ENCODE peak calls at places on chromosomes 13 and 19, in seven cellular contexts. V is HCT116, C is mammary epithelial cell, J is hepatocyte, Z is neural progenitor cell, H is keratinocyte, D is pancreas. R is an unnamed sample.
A peak's percentile ranks its signal among the peaks of the same experiment; 100 is the strongest.

GRCh38 chr19:38228005-38228377 is 4.0 kb upstream of the DPF1 start:
- DNase-seq in V (no peak), C (no peak), J (no peak), Z (peak; percentile 38), H (no peak), D (no peak), R (no peak)

GRCh38 chr19:30896551-30896950 is 452.7 kb downstream of the TSHZ3 start:
- DNase-seq in V (no peak), C (no peak), J (no peak), Z (no peak), H (no peak), D (no peak), R (no peak)

GRCh38 chr19:10817291-10818038 is 18.5 kb downstream of the TMED1 start:
- DNase-seq in V (no peak), C (no peak), J (peak; percentile 80), Z (no peak), H (no peak), D (no peak), R (peak; percentile 90)

GRCh38 chr13:32666990-32667571 is 80.8 kb downstream of the PDS5B start:
- DNase-seq in V (no peak), C (no peak), J (no peak), Z (no peak), H (no peak), D (no peak), R (no peak)

GRCh38 chr19:40685563-40685962 is 4.9 kb downstream of the NUMBL start:
- DNase-seq in V (no peak), C (no peak), J (no peak), Z (no peak), H (no peak), D (no peak), R (no peak)

GRCh38 chr13:76667551-76667950 is 218.7 kb downstream of the KCTD12 start:
- DNase-seq in V (no peak), C (peak; percentile 16), J (peak; percentile 27), Z (no peak), H (no peak), D (no peak), R (no peak)

GRCh38 chr19:5882421-5882968 is 12.2 kb upstream of the FUT5 start:
- DNase-seq in V (no peak), C (no peak), J (no peak), Z (no peak), H (no peak), D (no peak), R (no peak)

GRCh38 chr19:45040059-45040767 is 1.4 kb downstream of the CLASRP start:
- DNase-seq in V (no peak), C (no peak), J (no peak), Z (no peak), H (no peak), D (no peak), R (no peak)

GRCh38 chr19:11091343-11092153 is 2.3 kb downstream of the LDLR start:
- DNase-seq in V (peak; percentile 83), C (peak; percentile 97), J (peak; percentile 79), Z (no peak), H (no peak), D (peak; percentile 66), R (no peak)

GRCh38 chr13:101691326-101691725 is 238.9 kb downstream of the ITGBL1 start:
- DNase-seq in V (no peak), C (peak; percentile 23), J (no peak), Z (no peak), H (no peak), D (no peak), R (no peak)

GRCh38 chr13:112715715-112716460 is 26.1 kb downstream of the ATP11A start:
- DNase-seq in V (no peak), C (no peak), J (no peak), Z (no peak), H (no peak), D (no peak), R (no peak)

GRCh38 chr19:46404039-46404883 is 9.1 kb downstream of the CCDC8 start:
- DNase-seq in V (no peak), C (no peak), J (peak; percentile 81), Z (peak; percentile 40), H (no peak), D (peak; percentile 70), R (peak; percentile 86)

GRCh38 chr19:32566246-32566830 is 14.7 kb upstream of the PDCD5 start:
- DNase-seq in V (no peak), C (no peak), J (no peak), Z (no peak), H (no peak), D (no peak), R (no peak)

GRCh38 chr19:42442833-42443232 is at the start of gene CXCL17:
- DNase-seq in V (no peak), C (no peak), J (no peak), Z (no peak), H (no peak), D (peak; percentile 58), R (no peak)

GRCh38 chr19:31252476-31252875 is 96.8 kb downstream of the TSHZ3 start:
- DNase-seq in V (no peak), C (no peak), J (no peak), Z (no peak), H (no peak), D (no peak), R (no peak)

GRCh38 chr13:42392706-42393572 is 121.0 kb downstream of the AKAP11 start:
- DNase-seq in V (no peak), C (no peak), J (no peak), Z (no peak), H (no peak), D (no peak), R (no peak)

GRCh38 chr13:45827318-45827717 is 24.2 kb downstream of the SIAH3 start:
- DNase-seq in V (no peak), C (no peak), J (no peak), Z (no peak), H (no peak), D (no peak), R (no peak)

GRCh38 chr13:79589605-79590511 is 108.9 kb downstream of the NDFIP2 start:
- DNase-seq in V (no peak), C (peak; percentile 95), J (no peak), Z (no peak), H (no peak), D (no peak), R (no peak)

GRCh38 chr19:31306006-31306753 is 43.1 kb downstream of the TSHZ3 start:
- DNase-seq in V (no peak), C (no peak), J (no peak), Z (no peak), H (no peak), D (no peak), R (no peak)

GRCh38 chr13:43374621-43375020 is 351.2 kb downstream of the DNAJC15 start:
- DNase-seq in V (no peak), C (no peak), J (no peak), Z (no peak), H (no peak), D (no peak), R (no peak)

GRCh38 chr19:33621065-33621785 is 528 bp upstream of the CHST8 start:
- DNase-seq in V (no peak), C (no peak), J (no peak), Z (no peak), H (no peak), D (no peak), R (peak; percentile 71)

GRCh38 chr19:1206733-1207301 is 1.2 kb downstream of the STK11 start:
- DNase-seq in V (no peak), C (no peak), J (peak; percentile 29), Z (no peak), H (no peak), D (no peak), R (peak; percentile 78)

GRCh38 chr19:1205114-1206062 is at the start of gene STK11:
- DNase-seq in V (peak; percentile 89), C (peak; percentile 98), J (peak; percentile 99), Z (peak; percentile 99), H (peak; percentile 79), D (peak; percentile 99), R (peak; percentile 100)

GRCh38 chr19:1211494-1212234 is 6.1 kb downstream of the STK11 start:
- DNase-seq in V (no peak), C (peak; percentile 57), J (no peak), Z (peak; percentile 64), H (no peak), D (peak; percentile 93), R (peak; percentile 67)

GRCh38 chr19:1210227-1210538 is 4.6 kb downstream of the STK11 start:
- DNase-seq in V (no peak), C (no peak), J (no peak), Z (no peak), H (no peak), D (no peak), R (no peak)

GRCh38 chr19:1206063-1206732 is 620 bp downstream of the STK11 start:
- DNase-seq in V (no peak), C (no peak), J (peak; percentile 31), Z (peak; percentile 50), H (no peak), D (no peak), R (peak; percentile 81)
- H3K4me1 ChIP-seq in V (peaks cover 38% of the 10 kb centered on the region), C (peaks cover 31% of the 10 kb centered on the region), J (peaks cover 23% of the 10 kb centered on the region), Z (peaks cover 17% of the 10 kb centered on the region), H (peaks cover 26% of the 10 kb centered on the region), D (peaks cover 29% of the 10 kb centered on the region), R (peaks cover 27% of the 10 kb centered on the region)

DNA sequence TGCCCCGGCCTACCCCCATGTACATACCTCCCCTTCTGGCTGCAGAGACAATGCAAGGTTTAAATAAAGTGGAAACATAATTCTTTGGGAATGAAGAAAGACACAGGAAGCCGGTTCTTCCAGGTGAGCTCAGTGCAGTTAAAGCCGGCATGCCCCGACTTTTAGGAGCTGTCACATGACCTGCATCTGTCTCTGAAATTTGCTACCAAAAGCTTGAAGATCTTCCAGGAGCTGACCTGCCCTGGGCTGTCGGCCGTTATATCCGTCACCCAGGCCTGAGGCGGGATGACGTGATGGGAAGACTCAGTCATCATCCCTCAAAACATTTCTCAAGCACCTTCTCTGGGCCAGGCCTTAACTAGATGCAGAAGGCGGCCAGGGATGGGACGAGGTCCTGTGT is 10.3 kb downstream of the RAB8A start:
- DNase-seq in V (no peak), C (no peak), J (no peak), Z (no peak), H (peak; percentile 48), D (no peak), R (no peak)
- H3K36me3 ChIP-seq in V (peaks cover 34% of the 10 kb centered on the region), C (peaks cover 3% of the 10 kb centered on the region), J (no peaks in the 10 kb centered on the region), Z (no peaks in the 10 kb centered on the region), H (peaks cover 45% of the 10 kb centered on the region), D (peaks cover 18% of the 10 kb centered on the region), R (peaks cover 51% of the 10 kb centered on the region)

DNA sequence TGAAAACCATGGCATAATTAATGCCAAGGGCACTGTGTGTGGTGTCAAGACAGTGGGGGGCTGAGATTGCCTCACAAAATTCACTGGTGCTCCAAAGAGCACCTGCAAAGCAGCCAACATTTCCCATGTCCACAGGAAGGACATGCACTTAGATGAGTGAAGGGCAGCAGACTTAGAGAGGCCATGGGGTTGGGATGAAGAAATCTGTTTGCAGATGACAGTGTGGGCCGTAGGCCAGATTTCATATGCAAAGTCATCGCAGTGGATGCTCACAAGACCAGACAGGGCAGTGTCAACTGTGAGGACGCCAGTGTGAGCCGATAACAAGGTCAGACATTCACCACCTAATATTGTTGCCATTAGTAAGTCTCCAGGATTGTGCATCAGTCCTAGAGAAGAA is 773.4 kb downstream of the EFNB2 start:
- DNase-seq in V (no peak), C (no peak), J (no peak), Z (no peak), H (no peak), D (no peak), R (no peak)
- TF ChIP-seq CTCF in V (no peak), C (no peak), J (no peak), Z (no peak), H (no peak), D (no peak), R (no peak)

DNA sequence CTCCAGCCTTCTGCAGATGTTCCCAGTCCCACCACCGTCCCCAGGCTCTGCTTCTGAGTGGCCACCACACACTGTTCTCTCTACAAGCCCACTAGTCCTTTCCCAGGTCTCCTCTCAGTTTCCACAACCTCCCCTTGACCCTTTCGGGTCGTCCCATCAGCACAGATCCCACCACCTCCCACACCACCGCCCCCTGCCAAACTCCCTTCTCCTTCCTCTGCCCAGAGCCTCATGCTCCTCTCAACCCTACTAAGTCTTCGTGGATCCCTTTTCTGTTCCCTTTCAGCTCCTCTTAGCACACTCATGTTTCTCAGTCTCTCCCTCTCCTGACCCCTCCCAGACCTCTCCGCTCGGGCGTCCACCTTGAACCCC is 1.9 kb downstream of the NAPA start:
- DNase-seq in V (no peak), C (no peak), J (no peak), Z (no peak), H (no peak), D (no peak), R (no peak)
- H3K4me1 ChIP-seq in V (peaks cover 8% of the 10 kb centered on the region), C (peaks cover 31% of the 10 kb centered on the region), J (peaks cover 20% of the 10 kb centered on the region), Z (peaks cover 11% of the 10 kb centered on the region), H (peaks cover 49% of the 10 kb centered on the region), D (peaks cover 50% of the 10 kb centered on the region), R (peaks cover 49% of the 10 kb centered on the region)

R was measured in kidney.